ENCODE peak calls at places on chromosome 21, in ten cellular contexts. B, Z, P, C, D, F, J, Q, U and G are unnamed samples. For H3K36me3, the result is how much of the 10 kb centered on the place peaks cover.

GRCh38 chr21:39132248-39132647 is 51.0 kb downstream of the PSMG1 start:
- DNase-seq in F (no peak), J (no peak), U (no peak), D (no peak), Z (no peak), Q (no peak), P (no peak), B (peak), C (no peak), G (no peak)

GRCh38 chr21:42350271-42350885 is 416 bp downstream of the TFF2 start:
- DNase-seq in F (no peak), C (no peak), D (no peak), Z (no peak), B (no peak), P (no peak), Q (no peak), J (no peak), U (no peak), G (no peak)

GRCh38 chr21:15761508-15762100 is 31.8 kb downstream of the USP25 start:
- DNase-seq in U (no peak), Q (no peak), B (no peak), P (no peak), F (peak), C (no peak), J (no peak), D (no peak), Z (no peak), G (no peak)

GRCh38 chr21:36015096-36015495 is 45.2 kb downstream of the SETD4 start:
- DNase-seq in D (no peak), J (no peak), B (no peak), Q (no peak), F (no peak), C (no peak), Z (no peak), U (no peak), P (no peak), G (no peak)

GRCh38 chr21:46477765-46478164 is 19.1 kb downstream of the DIP2A start:
- DNase-seq in U (no peak), J (no peak), C (no peak), P (no peak), Z (no peak), B (peak), F (no peak), D (no peak), Q (no peak), G (no peak)

GRCh38 chr21:35340273-35340672 is 291.2 kb upstream of the RUNX1 start:
- DNase-seq in C (peak), B (no peak), J (no peak), Z (peak), D (no peak), F (peak), U (no peak), Q (no peak), P (no peak), G (no peak)

GRCh38 chr21:27423073-27423472 is 456.2 kb upstream of the ADAMTS5 start:
- DNase-seq in D (peak), C (no peak), U (no peak), F (peak), P (peak), J (peak), Q (peak), Z (peak), B (peak), G (no peak)

GRCh38 chr21:38741092-38741975 is 64.4 kb upstream of the ETS2 start:
- DNase-seq in D (no peak), Z (no peak), P (no peak), J (no peak), Q (no peak), U (no peak), B (no peak), C (no peak), F (no peak), G (no peak)

GRCh38 chr21:27477321-27477720 is 510.4 kb upstream of the ADAMTS5 start:
- DNase-seq in Z (no peak), P (no peak), U (no peak), F (no peak), B (peak), J (no peak), Q (no peak), C (no peak), D (no peak), G (no peak)

GRCh38 chr21:27134513-27134912 is 167.6 kb upstream of the ADAMTS5 start:
- DNase-seq in B (peak), D (no peak), P (no peak), Q (no peak), J (no peak), C (no peak), Z (no peak), F (no peak), U (no peak), G (no peak)

GRCh38 chr21:42512346-42513034 is 1.2 kb upstream of the SLC37A1 start:
- DNase-seq in P (no peak), C (no peak), D (no peak), B (no peak), J (no peak), F (no peak), Z (no peak), U (no peak), Q (no peak), G (peak)

GRCh38 chr21:16773206-16773605 is 739.6 kb upstream of the CXADR start:
- DNase-seq in U (no peak), Q (no peak), D (no peak), J (no peak), C (no peak), Z (peak), F (no peak), B (peak), P (no peak), G (no peak)

GRCh38 chr21:42038826-42039425 is 28.8 kb upstream of the ZBTB21 start:
- DNase-seq in D (no peak), F (no peak), Q (no peak), B (peak), Z (no peak), J (no peak), U (no peak), C (no peak), P (no peak), G (no peak)

GRCh38 chr21:17848228-17848627 is 29.1 kb upstream of the C21orf91 start:
- DNase-seq in Z (no peak), P (peak), J (peak), D (no peak), B (peak), U (no peak), Q (peak), F (peak), C (no peak), G (no peak)

GRCh38 chr21:42248783-42249597 is 30.1 kb downstream of the ABCG1 start:
- DNase-seq in U (no peak), F (no peak), P (no peak), J (no peak), C (no peak), Z (no peak), B (no peak), Q (no peak), D (no peak), G (no peak)

GRCh38 chr21:41170442-41170841 is 2.5 kb downstream of the BACE2 start:
- DNase-seq in U (peak), Z (peak), C (no peak), J (peak), B (peak), D (no peak), P (peak), Q (peak), F (peak), G (peak)

GRCh38 chr21:43209575-43210453 is 41.0 kb downstream of the CRYAA start:
- DNase-seq in F (no peak), Q (peak), B (peak), C (no peak), U (no peak), Z (no peak), P (peak), D (peak), J (peak), G (no peak)

GRCh38 chr21:43644609-43645008 is 14.7 kb downstream of the HSF2BP start:
- DNase-seq in Z (no peak), J (peak), Q (no peak), P (no peak), B (peak), C (no peak), U (no peak), F (no peak), D (no peak), G (no peak)

GRCh38 chr21:38985423-38986378 is 180.0 kb downstream of the ETS2 start:
- DNase-seq in J (no peak), F (peak), P (peak), Q (peak), C (no peak), Z (no peak), U (no peak), D (peak), B (peak), G (no peak)

GRCh38 chr21:42534361-42534900 is 20.8 kb downstream of the SLC37A1 start:
- DNase-seq in U (no peak), C (no peak), B (no peak), D (no peak), P (no peak), Z (no peak), F (peak), J (no peak), Q (no peak), G (no peak)

GRCh38 chr21:14814282-14814681 is 250.5 kb downstream of the NRIP1 start:
- DNase-seq in F (no peak), C (no peak), J (no peak), P (no peak), B (no peak), Z (no peak), Q (no peak), D (no peak), U (no peak), G (no peak)

GRCh38 chr21:15301014-15301413 is 236.2 kb upstream of the NRIP1 start:
- DNase-seq in J (no peak), Q (no peak), B (no peak), U (peak), D (no peak), Z (peak), F (no peak), P (no peak), C (no peak), G (no peak)

GRCh38 chr21:18663663-18664062 is 260.1 kb upstream of the TMPRSS15 start:
- DNase-seq in P (no peak), Z (no peak), F (no peak), B (no peak), Q (no peak), C (no peak), D (no peak), U (no peak), J (no peak), G (no peak)

GRCh38 chr21:39576518-39577128 is 36.1 kb upstream of the B3GALT5 start:
- DNase-seq in U (no peak), B (no peak), Q (no peak), P (no peak), D (no peak), J (no peak), C (no peak), F (no peak), Z (peak), G (no peak)

GRCh38 chr21:32626633-32627196 is 14.5 kb upstream of the CFAP298 start:
- DNase-seq in Z (no peak), B (peak), C (no peak), D (no peak), P (no peak), Q (no peak), J (peak), U (no peak), F (no peak), G (no peak)

GRCh38 chr21:41370840-41371697 is 9.2 kb downstream of the MX2 start:
- DNase-seq in D (no peak), P (no peak), C (no peak), B (no peak), U (no peak), J (no peak), Z (no peak), Q (no peak), F (no peak), G (no peak)

GRCh38 chr21:14533555-14534400 is 12.3 kb downstream of the SAMSN1 start:
- DNase-seq in B (peak), J (peak), D (no peak), U (no peak), P (no peak), F (no peak), Q (no peak), C (peak), Z (peak), G (no peak)

GRCh38 chr21:35142036-35142825 is 93.1 kb upstream of the RUNX1 start:
- DNase-seq in B (no peak), J (no peak), F (no peak), C (no peak), P (no peak), Q (no peak), D (no peak), Z (no peak), U (no peak), G (no peak)

GRCh38 chr21:28309596-28309995 is 683.1 kb downstream of the LTN1 start:
- DNase-seq in Z (no peak), C (no peak), D (no peak), P (no peak), B (no peak), J (no peak), U (no peak), F (no peak), Q (no peak), G (no peak)

GRCh38 chr21:38386967-38387366 is 111.3 kb downstream of the ERG start:
- DNase-seq in D (no peak), U (no peak), C (no peak), F (no peak), P (no peak), J (no peak), Z (no peak), B (no peak), Q (no peak), G (no peak)

GRCh38 chr21:35508389-35508888 is 459.3 kb upstream of the RUNX1 start:
- DNase-seq in F (peak), U (peak), B (peak), Z (peak), J (peak), P (peak), Q (peak), C (peak), D (no peak), G (peak)

GRCh38 chr21:42377951-42378340 is 11.6 kb upstream of the TFF1 start:
- DNase-seq in P (no peak), U (no peak), C (no peak), J (no peak), D (no peak), Q (no peak), F (peak), B (no peak), Z (no peak), G (no peak)

GRCh38 chr21:43757601-43758000 is 18.5 kb downstream of the CSTB start:
- DNase-seq in B (no peak), P (no peak), C (no peak), J (no peak), Z (no peak), D (peak), U (no peak), F (no peak), Q (no peak), G (no peak)

GRCh38 chr21:38229260-38229877 is 27.4 kb upstream of the KCNJ15 start:
- DNase-seq in P (no peak), Q (no peak), F (no peak), U (peak), J (peak), D (no peak), Z (peak), C (no peak), B (peak), G (no peak)

GRCh38 chr21:46411691-46412090 is 47.0 kb upstream of the DIP2A start:
- DNase-seq in Z (no peak), C (no peak), J (no peak), U (no peak), P (no peak), Q (peak), F (no peak), D (no peak), B (no peak), G (no peak)

GRCh38 chr21:39118604-39119215 is 64.5 kb downstream of the PSMG1 start:
- DNase-seq in C (no peak), B (no peak), J (no peak), Z (no peak), D (no peak), F (no peak), P (no peak), U (no peak), Q (no peak), G (no peak)

GRCh38 chr21:15365751-15366392 is 301.1 kb upstream of the NRIP1 start:
- DNase-seq in Q (no peak), B (no peak), C (no peak), Z (peak), P (no peak), F (no peak), U (no peak), D (no peak), J (peak), G (no peak)

GRCh38 chr21:34280389-34280795 is 83.4 kb upstream of the KCNE2 start:
- DNase-seq in B (peak), P (peak), Z (no peak), C (no peak), U (no peak), Q (peak), F (peak), J (no peak), D (peak), G (no peak)

GRCh38 chr21:33775100-33775828 is 133.0 kb downstream of the ITSN1 start:
- DNase-seq in D (no peak), B (no peak), P (no peak), Z (no peak), J (no peak), Q (no peak), F (no peak), U (no peak), C (no peak), G (no peak)

DNA sequence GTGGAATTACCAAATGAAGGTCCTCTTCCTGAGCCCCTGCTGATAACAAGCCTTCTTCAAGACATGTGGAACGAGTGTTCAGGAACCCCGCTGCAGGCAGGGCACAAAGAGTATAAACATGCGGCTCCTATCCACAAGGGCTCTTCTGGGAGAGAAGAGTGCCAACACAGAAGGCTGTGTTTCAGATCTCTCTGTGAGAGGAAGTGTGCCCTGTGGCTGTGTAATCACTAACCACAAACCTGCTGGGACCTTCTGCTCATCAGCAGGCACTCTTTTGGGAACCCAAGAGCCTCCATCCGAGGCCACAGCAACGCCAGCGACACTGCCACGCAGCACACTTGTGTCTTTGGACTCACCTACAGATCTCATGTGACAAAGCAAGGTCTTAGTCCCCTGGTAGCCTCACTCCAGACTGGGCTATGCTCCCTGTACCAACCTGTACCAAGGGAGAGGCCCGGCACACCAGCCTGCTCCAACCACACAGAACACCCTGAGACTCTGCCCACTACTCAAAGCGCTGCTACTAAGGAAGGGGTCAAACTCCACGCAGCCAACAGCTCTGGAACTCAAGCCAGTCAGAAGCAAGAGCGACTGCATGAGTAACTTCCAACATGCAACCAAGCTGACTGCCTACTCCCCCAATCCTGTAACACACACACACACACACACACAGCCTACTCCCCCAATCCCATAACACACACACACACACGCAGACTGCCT is 7.8 kb downstream of the PTTG1IP start:
- DNase-seq in F (no peak), Q (no peak), B (no peak), C (no peak), U (no peak), J (peak), D (no peak), P (no peak), Z (no peak), G (no peak)
- H3K4me3 ChIP-seq in F (no peak), Q (no peak), B (no peak), C (no peak), U (no peak), J (no peak), D (no peak), P (no peak), Z (no peak), G (no peak)

DNA sequence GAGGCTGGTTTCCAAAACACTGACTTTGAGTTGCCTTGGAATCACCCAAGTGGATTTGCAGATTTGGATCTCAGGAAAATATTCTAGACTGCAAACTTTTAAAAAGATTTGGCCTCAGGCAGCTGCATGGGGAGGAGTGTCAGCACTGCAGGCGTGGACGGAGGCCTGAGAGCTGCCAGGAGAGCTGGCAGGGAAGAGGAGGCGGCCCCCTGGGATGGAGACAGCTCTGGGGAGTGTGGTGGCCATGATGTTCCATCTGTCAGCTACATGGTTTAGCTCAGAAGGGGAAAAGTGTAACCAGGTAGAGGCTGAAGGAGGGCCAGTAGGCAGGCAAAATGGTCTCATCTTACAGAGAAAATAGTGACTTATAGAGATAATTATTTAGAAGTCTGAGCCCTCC is 72.1 kb downstream of the VPS26C start:
- DNase-seq in P (no peak), F (no peak), C (no peak), J (no peak), D (no peak), B (no peak), Z (no peak), Q (no peak), U (no peak), G (no peak)
- H3K36me3 ChIP-seq in P (under half), F (under half), C (under half), J (half or more), D (under half), B (under half), Z (under half), Q (half or more), U (under half), G (under half)

DNA sequence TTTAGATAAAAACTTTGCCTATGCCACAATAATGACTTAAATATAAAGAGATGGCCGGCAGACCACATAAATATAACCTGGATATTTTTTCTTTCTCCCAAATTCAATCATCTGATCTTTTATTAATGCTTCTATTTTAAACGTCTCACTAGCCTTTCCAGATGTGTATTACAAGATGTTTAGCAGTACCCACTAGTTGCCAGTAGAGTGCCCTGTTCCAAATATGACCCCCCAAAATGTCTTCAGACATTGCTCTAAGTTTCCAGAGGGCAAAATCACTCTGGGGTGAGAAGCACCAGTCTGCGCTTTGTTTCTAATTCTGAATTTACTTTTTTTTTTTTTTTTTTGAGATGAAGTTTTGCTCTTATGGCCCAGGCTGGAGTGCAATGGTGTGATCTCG is 268.1 kb downstream of the GRIK1 start:
- DNase-seq in C (no peak), Z (peak), F (no peak), Q (no peak), D (no peak), U (no peak), P (no peak), J (no peak), B (no peak), G (no peak)
- H3K4me3 ChIP-seq in C (no peak), Z (no peak), F (no peak), Q (no peak), D (no peak), U (no peak), P (no peak), J (no peak), B (no peak), G (no peak)

GRCh38 chr21:45344576-45344975 is 56.9 kb upstream of the POFUT2 start:
- DNase-seq in C (no peak), B (no peak), Z (no peak), D (no peak), U (no peak), Q (no peak), F (no peak), P (no peak), J (no peak), G (peak)
- H3K36me3 ChIP-seq in C (under half), B (under half), Z (under half), D (under half), U (under half), Q (under half), F (under half), P (under half), J (under half), G (under half)

GRCh38 chr21:45204395-45204794 is 83.3 kb downstream of the POFUT2 start:
- DNase-seq in B (no peak), P (no peak), F (no peak), Z (no peak), U (no peak), C (no peak), D (no peak), J (no peak), Q (no peak), G (no peak)
- H3K4me3 ChIP-seq in B (no peak), P (no peak), F (no peak), Z (no peak), U (no peak), C (no peak), D (no peak), J (no peak), Q (no peak), G (no peak)

GRCh38 chr21:31616216-31616615 is 43.3 kb upstream of the SOD1 start:
- DNase-seq in Z (no peak), J (no peak), U (no peak), D (no peak), Q (no peak), F (no peak), B (no peak), C (no peak), P (no peak), G (no peak)
- H3K36me3 ChIP-seq in Z (under half), J (under half), U (under half), D (under half), Q (under half), F (under half), B (under half), C (under half), P (under half), G (under half)